ENCODE peak calls at places on chromosomes 6 and 20, in nine cellular contexts. G is activated CD4-positive, alpha-beta T cell treated with anti-CD3 and anti-CD28 coated beads for 36 hours; P is MCF 10A; S is heart right ventricle; N is CD8-positive, alpha-beta T cell; D is A172; U is AG20443; Y is SW480; V is endothelial cell of umbilical vein. Z is an unnamed sample.

GRCh38 chr6:146598785-146599405 is at the start of gene ADGB:
- DNase-seq in U (peak; percentile 92), N (no peak), V (peak; percentile 46), Y (peak; percentile 6), G (peak; percentile 18), S (peak; percentile 30), D (no peak), P (no peak), Z (peak; percentile 95)

GRCh38 chr20:2390971-2391675 is 10.4 kb downstream of the TGM6 start:
- DNase-seq in S (no peak), P (no peak), V (no peak), Y (no peak), D (no peak), N (no peak), G (no peak), U (no peak), Z (no peak)

GRCh38 chr6:132275253-132275970 is 125.9 kb downstream of the MOXD1 start:
- DNase-seq in V (no peak), N (no peak), U (no peak), S (no peak), P (no peak), G (no peak), D (no peak), Y (no peak), Z (no peak)

GRCh38 chr20:438581-439469 is 23.5 kb downstream of the TBC1D20 start:
- DNase-seq in S (no peak), N (peak; percentile 65), D (no peak), U (no peak), V (peak; percentile 55), Y (no peak), P (no peak), G (peak; percentile 71), Z (no peak)

GRCh38 chr6:161115468-161115867 is 123.9 kb downstream of the MAP3K4 start:
- DNase-seq in D (no peak), S (no peak), V (no peak), P (no peak), G (no peak), Y (no peak), N (no peak), U (no peak), Z (no peak)

GRCh38 chr20:7937328-7937727 is 2.9 kb downstream of the HAO1 start:
- DNase-seq in U (no peak), S (no peak), Y (no peak), P (no peak), G (no peak), N (no peak), D (no peak), V (no peak), Z (no peak)

GRCh38 chr20:39795401-39796272 is 833.5 kb downstream of the DHX35 start:
- DNase-seq in G (no peak), N (no peak), U (peak; percentile 29), D (peak; percentile 11), P (peak; percentile 3), Y (no peak), S (no peak), V (no peak), Z (no peak)

GRCh38 chr6:45378324-45378926 is 691 bp upstream of the SUPT3H start:
- DNase-seq in S (peak; percentile 39), G (peak; percentile 53), U (peak; percentile 43), P (no peak), V (no peak), D (no peak), N (no peak), Y (peak; percentile 66), Z (peak; percentile 76)

GRCh38 chr6:151291145-151292055 is 51.6 kb downstream of the AKAP12 start:
- DNase-seq in N (no peak), G (no peak), P (no peak), U (no peak), Y (no peak), V (no peak), S (peak; percentile 34), D (no peak), Z (no peak)

GRCh38 chr20:36483919-36484808 is 57.2 kb upstream of the MYL9 start:
- DNase-seq in S (no peak), D (no peak), U (peak; percentile 32), N (no peak), P (peak; percentile 56), V (no peak), Y (no peak), G (no peak), Z (no peak)

GRCh38 chr6:6346427-6346826 is 26.0 kb upstream of the F13A1 start:
- DNase-seq in S (no peak), D (no peak), G (no peak), P (no peak), U (no peak), V (no peak), Y (no peak), N (no peak), Z (no peak)

GRCh38 chr6:50076431-50076830 is 26.7 kb upstream of the DEFB112 start:
- DNase-seq in Y (no peak), P (no peak), N (no peak), U (no peak), D (no peak), V (no peak), S (no peak), G (no peak), Z (no peak)

GRCh38 chr6:81105998-81106397 is 646.5 kb downstream of the TENT5A start:
- DNase-seq in U (peak; percentile 14), N (no peak), P (peak; percentile 5), G (no peak), S (no peak), Y (no peak), V (no peak), D (no peak), Z (no peak)

GRCh38 chr6:82589509-82590206 is 226.0 kb downstream of the TPBG start:
- DNase-seq in P (peak; percentile 72), Y (peak; percentile 53), N (no peak), G (peak; percentile 9), V (peak; percentile 3), U (peak; percentile 30), D (peak; percentile 64), S (no peak), Z (no peak)

GRCh38 chr6:13526718-13527668 is 39.6 kb upstream of the GFOD1 start:
- DNase-seq in S (peak; percentile 31), Y (peak; percentile 65), P (peak; percentile 35), U (no peak), V (peak; percentile 94), N (peak; percentile 49), D (peak; percentile 19), G (peak; percentile 48), Z (no peak)

GRCh38 chr6:149012040-149012545 is 265.3 kb downstream of the UST start:
- DNase-seq in P (peak; percentile 93), N (no peak), Y (no peak), U (peak; percentile 90), V (peak; percentile 11), D (peak; percentile 97), S (no peak), G (no peak), Z (no peak)

Z was measured in left lung.